ENCODE peak calls at places on chromosomes 4 and X, in five cellular contexts. J is NT2/D1, E is spleen, B is heart left ventricle, A is breast epithelium. C is an unnamed sample.

GRCh38 chr4:7013171-7013570 is 30.0 kb upstream of the TADA2B start:
- DNase-seq in J (no peak), E (peak; percentile 57), B (no peak), A (no peak), C (peak; percentile 43)

GRCh38 chr4:7020290-7020689 is 22.9 kb upstream of the TADA2B start:
- DNase-seq in J (no peak), E (peak; percentile 23), B (no peak), A (no peak), C (no peak)

GRCh38 chr4:41571422-41571821 is 33.5 kb downstream of the LIMCH1 start:
- DNase-seq in J (no peak), E (no peak), B (no peak), A (no peak), C (no peak)

GRCh38 chrX:30364229-30364628 is 55.0 kb upstream of the NR0B1 start:
- DNase-seq in J (no peak), E (no peak), B (no peak), A (no peak), C (no peak)

GRCh38 chrX:118553042-118553714 is 57.6 kb downstream of the DOCK11 start:
- DNase-seq in J (no peak), E (no peak), B (no peak), A (no peak), C (no peak)

GRCh38 chrX:84873176-84873575 is 130.5 kb upstream of the APOOL start:
- DNase-seq in J (no peak), E (no peak), B (no peak), A (no peak), C (no peak)

GRCh38 chr4:176752191-176752749 is 40.5 kb downstream of the VEGFC start:
- DNase-seq in J (no peak), E (no peak), B (no peak), A (no peak), C (no peak)

GRCh38 chrX:64152857-64153256 is 52.7 kb downstream of the AMER1 start:
- DNase-seq in J (peak; percentile 82), E (no peak), B (no peak), A (no peak), C (no peak)

GRCh38 chr4:156408749-156409148 is 455.1 kb upstream of the CTSO start:
- DNase-seq in J (no peak), E (no peak), B (no peak), A (no peak), C (no peak)

GRCh38 chrX:39764441-39764914 is 333.3 kb downstream of the BCOR start:
- DNase-seq in J (no peak), E (no peak), B (no peak), A (no peak), C (no peak)

GRCh38 chrX:1546601-1547275 is 9.8 kb upstream of the P2RY8 start:
- DNase-seq in J (no peak), E (no peak), B (peak; percentile 61), A (no peak), C (no peak)

GRCh38 chr4:22515145-22515887 is 550 bp downstream of the ADGRA3 start:
- DNase-seq in J (no peak), E (peak; percentile 81), B (peak; percentile 59), A (no peak), C (peak; percentile 70)

GRCh38 chrX:82589410-82589809 is 918.7 kb upstream of the POU3F4 start:
- DNase-seq in J (no peak), E (no peak), B (no peak), A (no peak), C (no peak)

GRCh38 chr4:80956421-80956820 is 74.1 kb upstream of the BMP3 start:
- DNase-seq in J (no peak), E (no peak), B (no peak), A (no peak), C (no peak)

GRCh38 chr4:83636930-83637329 is 101.0 kb downstream of the GPAT3 start:
- DNase-seq in J (no peak), E (no peak), B (no peak), A (no peak), C (no peak)

GRCh38 chrX:13059269-13059668 is 14.8 kb upstream of the FAM9C start:
- DNase-seq in J (no peak), E (no peak), B (no peak), A (no peak), C (no peak)

GRCh38 chrX:48003367-48003757 is 427 bp downstream of the ZNF182 start:
- DNase-seq in J (no peak), E (peak; percentile 84), B (no peak), A (no peak), C (no peak)

GRCh38 chrX:47843363-47843762 is 6.7 kb downstream of the ZNF81 start:
- DNase-seq in J (no peak), E (no peak), B (no peak), A (no peak), C (no peak)

GRCh38 chr4:146369446-146369845 is 152.3 kb downstream of the SLC10A7 start:
- DNase-seq in J (no peak), E (no peak), B (no peak), A (no peak), C (no peak)

GRCh38 chrX:154008521-154008920 is 11.2 kb downstream of the IRAK1 start:
- DNase-seq in J (no peak), E (no peak), B (no peak), A (no peak), C (no peak)

GRCh38 chr4:100348472-100348871 is 158.2 kb upstream of the DDIT4L start:
- DNase-seq in J (no peak), E (no peak), B (no peak), A (no peak), C (no peak)

GRCh38 chr4:2076908-2077534 is 17.9 kb downstream of the NAT8L start:
- DNase-seq in J (no peak), E (peak; percentile 72), B (no peak), A (peak; percentile 37), C (no peak)

GRCh38 chr4:7448036-7448435 is 13.3 kb upstream of the PSAPL1 start:
- DNase-seq in J (no peak), E (no peak), B (no peak), A (no peak), C (no peak)

GRCh38 chrX:42778096-42778495 is at the start of gene PPP1R2C:
- DNase-seq in J (no peak), E (peak; percentile 71), B (no peak), A (no peak), C (no peak)

GRCh38 chr4:173014113-173014558 is 154.5 kb upstream of the GALNT7 start:
- DNase-seq in J (peak; percentile 55), E (no peak), B (peak; percentile 26), A (no peak), C (no peak)

GRCh38 chrX:52577464-52578173 is 60.8 kb upstream of the XAGE1B start:
- DNase-seq in J (no peak), E (no peak), B (no peak), A (no peak), C (no peak)

GRCh38 chr4:125323547-125324100 is 8.9 kb downstream of the FAT4 start:
- DNase-seq in J (no peak), E (no peak), B (no peak), A (no peak), C (no peak)

GRCh38 chr4:93722446-93722845 is 106.1 kb upstream of the ATOH1 start:
- DNase-seq in J (no peak), E (no peak), B (no peak), A (no peak), C (no peak)

GRCh38 chrX:98299785-98300184 is 1416.1 kb downstream of the RPA4 start:
- DNase-seq in J (no peak), E (no peak), B (no peak), A (no peak), C (no peak)

GRCh38 chr4:824461-825062 is 1.4 kb downstream of the CPLX1 start:
- DNase-seq in J (no peak), E (peak; percentile 56), B (no peak), A (no peak), C (peak; percentile 73)

GRCh38 chr4:826508-827208 is 729 bp upstream of the CPLX1 start:
- DNase-seq in J (no peak), E (no peak), B (no peak), A (peak; percentile 44), C (peak; percentile 32)

GRCh38 chr4:825969-826330 is at the start of gene CPLX1:
- DNase-seq in J (no peak), E (no peak), B (no peak), A (no peak), C (no peak)

GRCh38 chr4:823761-824460 is 2.0 kb downstream of the CPLX1 start:
- DNase-seq in J (no peak), E (peak; percentile 64), B (no peak), A (no peak), C (peak; percentile 69)

DNA sequence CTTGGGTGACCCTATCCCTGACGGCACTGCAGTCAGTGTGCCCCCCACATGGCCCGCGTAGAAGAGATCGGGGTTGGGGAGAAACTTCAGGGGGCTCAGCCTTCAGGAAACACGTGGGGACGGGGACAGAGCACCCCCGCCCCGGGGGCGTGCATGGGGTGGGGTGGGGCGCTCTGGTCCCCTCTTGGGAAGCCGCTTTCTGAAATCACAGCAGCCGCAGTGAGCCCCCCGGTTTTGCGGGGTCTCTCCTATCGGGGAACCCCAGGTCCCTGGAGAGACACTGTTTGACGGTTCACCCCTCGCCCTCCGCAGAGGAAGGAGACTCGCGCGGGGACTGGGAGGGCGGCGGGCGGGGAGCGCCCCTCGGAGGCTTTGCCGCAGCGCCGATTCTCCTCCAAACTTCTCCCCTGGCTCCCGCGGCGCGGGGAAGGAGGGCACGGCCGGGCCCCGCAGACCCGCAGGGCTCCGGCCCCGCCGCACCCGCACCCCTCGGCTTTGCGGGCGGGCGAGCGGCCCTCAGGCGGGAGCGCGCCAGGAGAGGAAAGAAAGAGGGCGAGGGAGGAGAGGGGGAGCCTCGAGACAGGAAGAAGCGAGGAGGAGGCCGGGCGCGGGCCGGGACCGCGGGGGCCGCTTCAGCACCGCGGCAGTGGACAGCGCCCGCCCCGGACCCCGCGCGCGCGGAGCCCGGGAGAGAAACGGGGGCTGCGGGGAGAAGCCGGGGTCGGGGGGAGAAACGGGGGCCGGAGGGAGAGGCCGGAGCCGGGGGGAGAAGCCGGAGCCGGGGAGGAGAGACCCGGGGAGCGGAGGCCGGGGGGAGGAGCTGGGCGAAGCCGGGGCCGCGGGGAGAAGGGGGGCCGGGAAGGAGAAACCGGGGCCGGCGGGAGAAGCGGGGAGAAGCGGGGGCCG is 613 bp downstream of the CPLX1 start:
- DNase-seq in J (no peak), E (peak; percentile 73), B (no peak), A (no peak), C (peak; percentile 78)
- H3K27me3 ChIP-seq in J (peaks cover 74% of the 10 kb centered on the region), E (peaks cover 37% of the 10 kb centered on the region), B (peaks cover 38% of the 10 kb centered on the region), A (peaks cover 83% of the 10 kb centered on the region), C (no peaks in the 10 kb centered on the region)

GRCh38 chr4:20251796-20252655 is at the start of gene SLIT2:
- DNase-seq in J (peak; percentile 69), E (peak; percentile 86), B (peak; percentile 83), A (peak; percentile 86), C (peak; percentile 84)
- H3K27me3 ChIP-seq in J (peaks cover 61% of the 10 kb centered on the region), E (peaks cover 6% of the 10 kb centered on the region), B (peaks cover 32% of the 10 kb centered on the region), A (peaks cover 42% of the 10 kb centered on the region), C (no peaks in the 10 kb centered on the region)

DNA sequence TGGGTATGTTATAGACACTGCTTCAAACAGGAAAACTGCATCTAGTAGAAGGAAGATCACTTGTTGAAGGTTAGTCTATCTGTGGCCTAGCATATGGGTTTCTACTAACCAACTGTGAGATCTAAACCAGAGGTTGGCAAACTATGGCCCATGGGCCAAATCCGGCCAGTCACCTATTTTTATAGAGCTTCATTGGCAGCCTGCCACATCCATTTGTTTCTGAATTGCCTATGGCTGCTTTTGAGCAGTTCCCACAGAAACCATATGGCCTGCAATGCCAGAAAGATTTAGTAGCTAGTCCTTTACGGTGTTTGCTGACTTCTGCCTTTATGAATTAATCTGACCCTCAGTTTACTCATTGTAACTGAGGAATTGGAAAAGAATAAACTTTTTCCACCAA is 71.1 kb downstream of the MID1 start:
- DNase-seq in J (no peak), E (no peak), B (no peak), A (no peak), C (no peak)
- H3K27me3 ChIP-seq in J (no peaks in the 10 kb centered on the region), E (no peaks in the 10 kb centered on the region), B (no peaks in the 10 kb centered on the region), A (peaks cover 6% of the 10 kb centered on the region), C (no peaks in the 10 kb centered on the region)

GRCh38 chr4:37445023-37445422 is 200.5 kb downstream of the NWD2 start:
- DNase-seq in J (no peak), E (no peak), B (no peak), A (no peak), C (no peak)
- H3K27me3 ChIP-seq in J (no peaks in the 10 kb centered on the region), E (no peaks in the 10 kb centered on the region), B (no peaks in the 10 kb centered on the region), A (peaks cover 20% of the 10 kb centered on the region), C (peaks cover 1% of the 10 kb centered on the region)

C was measured in aorta.